ENCODE peak calls at places on chromosome 4, in seven cellular contexts. G is neural progenitor cell, Q is SJSA1, Y is aorta, T is tibial artery, C is ovary, A is substantia nigra. Z is an unnamed sample.

GRCh38 chr4:149781150-149781549 is 34.5 kb downstream of the IQCM start:
- DNase-seq in G (no peak), Q (peak; percentile 52), Y (no peak), T (no peak), C (no peak), A (no peak), Z (no peak)

GRCh38 chr4:68147079-68147478 is 17.4 kb upstream of the TMPRSS11F start:
- DNase-seq in G (no peak), Q (no peak), Y (no peak), T (no peak), C (no peak), A (no peak), Z (no peak)

GRCh38 chr4:28557755-28558154 is 1697.1 kb downstream of the STIM2 start:
- DNase-seq in G (no peak), Q (no peak), Y (no peak), T (no peak), C (no peak), A (no peak), Z (no peak)

GRCh38 chr4:6307891-6308290 is 38.2 kb downstream of the WFS1 start:
- DNase-seq in G (no peak), Q (no peak), Y (no peak), T (no peak), C (no peak), A (no peak), Z (peak; percentile 61)

GRCh38 chr4:94523617-94524016 is 71.9 kb downstream of the PDLIM5 start:
- DNase-seq in G (no peak), Q (no peak), Y (no peak), T (no peak), C (no peak), A (no peak), Z (no peak)

GRCh38 chr4:20544645-20545044 is 155.6 kb upstream of the PACRGL start:
- DNase-seq in G (peak; percentile 36), Q (no peak), Y (no peak), T (no peak), C (no peak), A (no peak), Z (no peak)

GRCh38 chr4:16391196-16391595 is 164.9 kb upstream of the TAPT1 start:
- DNase-seq in G (no peak), Q (no peak), Y (no peak), T (no peak), C (no peak), A (no peak), Z (peak; percentile 62)

GRCh38 chr4:168825975-168826374 is 184.1 kb downstream of the CBR4 start:
- DNase-seq in G (no peak), Q (no peak), Y (no peak), T (no peak), C (no peak), A (no peak), Z (no peak)

GRCh38 chr4:177119693-177120092 is 190.0 kb upstream of the NEIL3 start:
- DNase-seq in G (no peak), Q (no peak), Y (no peak), T (no peak), C (no peak), A (no peak), Z (no peak)

GRCh38 chr4:187019896-187020295 is 296.2 kb upstream of the FAT1 start:
- DNase-seq in G (peak; percentile 33), Q (no peak), Y (no peak), T (no peak), C (no peak), A (no peak), Z (no peak)

GRCh38 chr4:80173387-80173786 is 23.9 kb upstream of the PRDM8 start:
- DNase-seq in G (peak; percentile 32), Q (no peak), Y (no peak), T (no peak), C (no peak), A (no peak), Z (no peak)

GRCh38 chr4:42865572-42866189 is 26.8 kb upstream of the GRXCR1 start:
- DNase-seq in G (peak; percentile 70), Q (no peak), Y (no peak), T (peak; percentile 45), C (peak; percentile 47), A (no peak), Z (peak; percentile 55)

GRCh38 chr4:2798399-2799301 is 5.8 kb downstream of the SH3BP2 start:
- DNase-seq in G (peak; percentile 4), Q (no peak), Y (peak; percentile 87), T (peak; percentile 74), C (peak; percentile 57), A (no peak), Z (peak; percentile 23)

GRCh38 chr4:47031713-47032404 is 492 bp downstream of the GABRB1 start:
- DNase-seq in G (no peak), Q (no peak), Y (no peak), T (no peak), C (no peak), A (no peak), Z (peak; percentile 19)

GRCh38 chr4:166312166-166312565 is 439.1 kb downstream of the TLL1 start:
- DNase-seq in G (no peak), Q (no peak), Y (no peak), T (no peak), C (no peak), A (no peak), Z (no peak)

GRCh38 chr4:98679738-98680137 is 21.3 kb upstream of the TSPAN5 start:
- DNase-seq in G (peak; percentile 53), Q (no peak), Y (no peak), T (no peak), C (no peak), A (no peak), Z (no peak)

GRCh38 chr4:80012291-80012690 is 60.7 kb downstream of the ANTXR2 start:
- DNase-seq in G (no peak), Q (no peak), Y (no peak), T (no peak), C (no peak), A (no peak), Z (no peak)

GRCh38 chr4:70601422-70602039 is 9.5 kb downstream of the AMBN start:
- DNase-seq in G (peak; percentile 78), Q (no peak), Y (peak; percentile 58), T (no peak), C (peak; percentile 16), A (no peak), Z (peak; percentile 79)

GRCh38 chr4:183268556-183268955 is 51.5 kb downstream of the CLDN22 start:
- DNase-seq in G (no peak), Q (no peak), Y (no peak), T (no peak), C (no peak), A (no peak), Z (no peak)

GRCh38 chr4:188822698-188823097 is 683.5 kb downstream of the TRIML1 start:
- DNase-seq in G (peak; percentile 62), Q (no peak), Y (no peak), T (no peak), C (no peak), A (no peak), Z (no peak)

GRCh38 chr4:1356181-1356998 is 9.4 kb downstream of the UVSSA start:
- DNase-seq in G (peak; percentile 86), Q (no peak), Y (no peak), T (peak; percentile 44), C (peak; percentile 67), A (no peak), Z (peak; percentile 81)

GRCh38 chr4:21012851-21013331 is 312.6 kb downstream of the PACRGL start:
- DNase-seq in G (no peak), Q (no peak), Y (no peak), T (no peak), C (no peak), A (no peak), Z (no peak)

GRCh38 chr4:12633058-12633651 is 851.0 kb downstream of the RAB28 start:
- DNase-seq in G (peak; percentile 85), Q (peak; percentile 92), Y (peak; percentile 56), T (peak; percentile 71), C (peak; percentile 80), A (no peak), Z (peak; percentile 86)

GRCh38 chr4:12635629-12636028 is 848.5 kb downstream of the RAB28 start:
- DNase-seq in G (no peak), Q (no peak), Y (no peak), T (no peak), C (no peak), A (no peak), Z (no peak)

DNA sequence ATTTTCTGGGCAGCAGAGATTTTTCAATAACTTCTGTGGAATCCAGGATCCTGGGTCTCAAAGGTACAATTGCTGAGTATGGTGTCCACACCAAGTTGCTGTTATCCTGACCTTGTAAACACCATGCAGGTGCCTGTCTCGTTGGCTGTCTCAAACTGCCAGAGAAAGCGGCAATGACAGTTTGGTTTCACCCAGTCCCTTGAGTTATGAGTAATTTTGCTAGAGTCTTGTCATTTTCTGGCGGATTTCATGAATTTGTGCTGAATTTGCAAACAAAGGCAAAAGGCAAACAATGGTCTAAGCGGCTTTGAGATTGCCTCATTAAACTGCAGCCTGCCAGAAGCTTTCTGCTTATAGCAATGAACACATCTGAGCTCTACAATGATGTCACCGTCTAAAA is 847.9 kb downstream of the RAB28 start:
- DNase-seq in G (no peak), Q (no peak), Y (no peak), T (no peak), C (no peak), A (no peak), Z (no peak)
- H3K27ac ChIP-seq in G (no peak overlapping the region), Q (no peak overlapping the region), Y (no peak overlapping the region), T (no peak overlapping the region), C (no peak overlapping the region), A (no peak overlapping the region), Z (no peak overlapping the region)

GRCh38 chr4:75769044-75769443 is 44.7 kb downstream of the USO1 start:
- DNase-seq in G (no peak), Q (no peak), Y (no peak), T (no peak), C (no peak), A (no peak), Z (no peak)
- H3K27ac ChIP-seq in G (no peak overlapping the region), Q (no peak overlapping the region), Y (no peak overlapping the region), T (no peak overlapping the region), C (no peak overlapping the region), A (no peak overlapping the region), Z (no peak overlapping the region)

GRCh38 chr4:62023633-62024032 is 823.5 kb downstream of the ADGRL3 start:
- DNase-seq in G (no peak), Q (no peak), Y (no peak), T (no peak), C (no peak), A (no peak), Z (no peak)

GRCh38 chr4:62028758-62029157 is 828.6 kb downstream of the ADGRL3 start:
- DNase-seq in G (no peak), Q (no peak), Y (no peak), T (no peak), C (no peak), A (no peak), Z (no peak)
- H3K27ac ChIP-seq in G (no peak overlapping the region), Q (no peak overlapping the region), Y (no peak overlapping the region), T (no peak overlapping the region), C (no peak overlapping the region), A (no peak overlapping the region), Z (no peak overlapping the region)

GRCh38 chr4:73066928-73067327 is 2.6 kb downstream of the COX18 start:
- DNase-seq in G (no peak), Q (no peak), Y (no peak), T (no peak), C (no peak), A (no peak), Z (no peak)

GRCh38 chr4:73067971-73068394 is 1.5 kb downstream of the COX18 start:
- DNase-seq in G (no peak), Q (no peak), Y (no peak), T (no peak), C (no peak), A (no peak), Z (no peak)

GRCh38 chr4:73069338-73070071 is at the start of gene COX18:
- DNase-seq in G (peak; percentile 97), Q (peak; percentile 97), Y (peak; percentile 99), T (peak; percentile 98), C (peak; percentile 98), A (peak; percentile 96), Z (peak; percentile 98)

GRCh38 chr4:73068496-73069337 is 799 bp downstream of the COX18 start:
- DNase-seq in G (peak; percentile 21), Q (no peak), Y (no peak), T (no peak), C (peak; percentile 30), A (no peak), Z (no peak)

GRCh38 chr4:73070072-73070385 is 513 bp upstream of the COX18 start:
- DNase-seq in G (no peak), Q (no peak), Y (no peak), T (no peak), C (no peak), A (no peak), Z (no peak)
- H3K27ac ChIP-seq in G (peak overlapping the region; percentile 61), Q (peak overlapping the region; percentile 27), Y (no peak overlapping the region), T (peak overlapping the region; percentile 94), C (peak overlapping the region; percentile 37), A (peak overlapping the region; percentile 65), Z (peak overlapping the region; percentile 89)

Z was measured in WERI-Rb-1.